ENCODE peak calls at places on chromosomes 4 and X, in eight cellular contexts. One of them, this sample, is unnamed.

GRCh38 chrX:68681443-68681941 is 34.0 kb downstream of the STARD8 start:
- DNase-seq in stomach: no peak
- DNase-seq in tibial artery: no peak
- DNase-seq in LoVo: no peak
- DNase-seq in stimulated activated naive CD8-positive, alpha-beta T cell treated with anti-CD3 and anti-CD28 coated beads, Interleukin-15, Interleukin-2, amounts not matched to agents 100 U/mL and 50 U/mL, for 24 hours: peak; percentile 7
- DNase-seq in HEK293T: no peak
- DNase-seq in NCI-H2081: no peak
- DNase-seq in GM03348: peak; percentile 12
- DNase-seq in this sample: no peak

GRCh38 chr4:169120624-169121023 is 110.6 kb upstream of the CBR4 start:
- DNase-seq in stomach: no peak
- DNase-seq in tibial artery: no peak
- DNase-seq in LoVo: no peak
- DNase-seq in stimulated activated naive CD8-positive, alpha-beta T cell treated with anti-CD3 and anti-CD28 coated beads, Interleukin-15, Interleukin-2, amounts not matched to agents 100 U/mL and 50 U/mL, for 24 hours: no peak
- DNase-seq in HEK293T: no peak
- DNase-seq in NCI-H2081: no peak
- DNase-seq in GM03348: no peak
- DNase-seq in this sample: no peak

GRCh38 chrX:2692221-2693122 is 1.4 kb downstream of the CD99 start:
- DNase-seq in stomach: peak; percentile 44
- DNase-seq in tibial artery: peak; percentile 77
- DNase-seq in LoVo: no peak
- DNase-seq in stimulated activated naive CD8-positive, alpha-beta T cell treated with anti-CD3 and anti-CD28 coated beads, Interleukin-15, Interleukin-2, amounts not matched to agents 100 U/mL and 50 U/mL, for 24 hours: peak; percentile 37
- DNase-seq in HEK293T: no peak
- DNase-seq in NCI-H2081: no peak
- DNase-seq in GM03348: peak; percentile 59
- DNase-seq in this sample: no peak

GRCh38 chrX:7788334-7788733 is 54.6 kb upstream of the VCX start:
- DNase-seq in stomach: no peak
- DNase-seq in tibial artery: no peak
- DNase-seq in LoVo: no peak
- DNase-seq in stimulated activated naive CD8-positive, alpha-beta T cell treated with anti-CD3 and anti-CD28 coated beads, Interleukin-15, Interleukin-2, amounts not matched to agents 100 U/mL and 50 U/mL, for 24 hours: no peak
- DNase-seq in HEK293T: no peak
- DNase-seq in NCI-H2081: no peak
- DNase-seq in GM03348: no peak
- DNase-seq in this sample: no peak

GRCh38 chrX:139560221-139560620 is 29.7 kb downstream of the F9 start:
- DNase-seq in stomach: no peak
- DNase-seq in tibial artery: no peak
- DNase-seq in LoVo: no peak
- DNase-seq in stimulated activated naive CD8-positive, alpha-beta T cell treated with anti-CD3 and anti-CD28 coated beads, Interleukin-15, Interleukin-2, amounts not matched to agents 100 U/mL and 50 U/mL, for 24 hours: no peak
- DNase-seq in HEK293T: no peak
- DNase-seq in NCI-H2081: no peak
- DNase-seq in GM03348: peak; percentile 18
- DNase-seq in this sample: no peak

GRCh38 chrX:31333181-31333831 is 261.5 kb upstream of the FTHL17 start:
- DNase-seq in stomach: no peak
- DNase-seq in tibial artery: no peak
- DNase-seq in LoVo: no peak
- DNase-seq in stimulated activated naive CD8-positive, alpha-beta T cell treated with anti-CD3 and anti-CD28 coated beads, Interleukin-15, Interleukin-2, amounts not matched to agents 100 U/mL and 50 U/mL, for 24 hours: no peak
- DNase-seq in HEK293T: no peak
- DNase-seq in NCI-H2081: no peak
- DNase-seq in GM03348: peak; percentile 44
- DNase-seq in this sample: no peak

GRCh38 chr4:53450773-53451172 is 73.3 kb downstream of the FIP1L1 start:
- DNase-seq in stomach: no peak
- DNase-seq in tibial artery: no peak
- DNase-seq in LoVo: no peak
- DNase-seq in stimulated activated naive CD8-positive, alpha-beta T cell treated with anti-CD3 and anti-CD28 coated beads, Interleukin-15, Interleukin-2, amounts not matched to agents 100 U/mL and 50 U/mL, for 24 hours: no peak
- DNase-seq in HEK293T: no peak
- DNase-seq in NCI-H2081: no peak
- DNase-seq in GM03348: no peak
- DNase-seq in this sample: no peak

GRCh38 chr4:132865922-132866321 is 283.2 kb upstream of the PCDH10 start:
- DNase-seq in stomach: no peak
- DNase-seq in tibial artery: no peak
- DNase-seq in LoVo: no peak
- DNase-seq in stimulated activated naive CD8-positive, alpha-beta T cell treated with anti-CD3 and anti-CD28 coated beads, Interleukin-15, Interleukin-2, amounts not matched to agents 100 U/mL and 50 U/mL, for 24 hours: no peak
- DNase-seq in HEK293T: no peak
- DNase-seq in NCI-H2081: no peak
- DNase-seq in GM03348: no peak
- DNase-seq in this sample: no peak

GRCh38 chrX:7943600-7944245 is 16.5 kb upstream of the PNPLA4 start:
- DNase-seq in stomach: peak; percentile 39
- DNase-seq in tibial artery: no peak
- DNase-seq in LoVo: no peak
- DNase-seq in stimulated activated naive CD8-positive, alpha-beta T cell treated with anti-CD3 and anti-CD28 coated beads, Interleukin-15, Interleukin-2, amounts not matched to agents 100 U/mL and 50 U/mL, for 24 hours: no peak
- DNase-seq in HEK293T: no peak
- DNase-seq in NCI-H2081: no peak
- DNase-seq in GM03348: no peak
- DNase-seq in this sample: no peak

GRCh38 chr4:161320377-161320776 is 843.4 kb downstream of the FSTL5 start:
- DNase-seq in stomach: no peak
- DNase-seq in tibial artery: no peak
- DNase-seq in LoVo: peak; percentile 42
- DNase-seq in stimulated activated naive CD8-positive, alpha-beta T cell treated with anti-CD3 and anti-CD28 coated beads, Interleukin-15, Interleukin-2, amounts not matched to agents 100 U/mL and 50 U/mL, for 24 hours: no peak
- DNase-seq in HEK293T: peak; percentile 33
- DNase-seq in NCI-H2081: peak; percentile 30
- DNase-seq in GM03348: no peak
- DNase-seq in this sample: peak; percentile 18

GRCh38 chr4:128393111-128393704 is 105.6 kb upstream of the PGRMC2 start:
- DNase-seq in stomach: no peak
- DNase-seq in tibial artery: no peak
- DNase-seq in LoVo: no peak
- DNase-seq in stimulated activated naive CD8-positive, alpha-beta T cell treated with anti-CD3 and anti-CD28 coated beads, Interleukin-15, Interleukin-2, amounts not matched to agents 100 U/mL and 50 U/mL, for 24 hours: no peak
- DNase-seq in HEK293T: peak; percentile 61
- DNase-seq in NCI-H2081: peak; percentile 25
- DNase-seq in GM03348: peak; percentile 34
- DNase-seq in this sample: no peak

GRCh38 chrX:106415276-106415895 is 196.4 kb upstream of the RADX start:
- DNase-seq in stomach: no peak
- DNase-seq in tibial artery: no peak
- DNase-seq in LoVo: peak; percentile 27
- DNase-seq in stimulated activated naive CD8-positive, alpha-beta T cell treated with anti-CD3 and anti-CD28 coated beads, Interleukin-15, Interleukin-2, amounts not matched to agents 100 U/mL and 50 U/mL, for 24 hours: no peak
- DNase-seq in HEK293T: peak; percentile 60
- DNase-seq in NCI-H2081: peak; percentile 55
- DNase-seq in GM03348: peak; percentile 27
- DNase-seq in this sample: no peak

GRCh38 chrX:153459976-153460375 is 10.4 kb downstream of the HAUS7 start:
- DNase-seq in stomach: no peak
- DNase-seq in tibial artery: no peak
- DNase-seq in LoVo: no peak
- DNase-seq in stimulated activated naive CD8-positive, alpha-beta T cell treated with anti-CD3 and anti-CD28 coated beads, Interleukin-15, Interleukin-2, amounts not matched to agents 100 U/mL and 50 U/mL, for 24 hours: no peak
- DNase-seq in HEK293T: no peak
- DNase-seq in NCI-H2081: no peak
- DNase-seq in GM03348: peak; percentile 60
- DNase-seq in this sample: no peak

GRCh38 chrX:12901486-12901885 is 4.9 kb upstream of the TLR8 start:
- DNase-seq in stomach: peak; percentile 73
- DNase-seq in tibial artery: no peak
- DNase-seq in LoVo: peak; percentile 34
- DNase-seq in stimulated activated naive CD8-positive, alpha-beta T cell treated with anti-CD3 and anti-CD28 coated beads, Interleukin-15, Interleukin-2, amounts not matched to agents 100 U/mL and 50 U/mL, for 24 hours: peak; percentile 73
- DNase-seq in HEK293T: peak; percentile 73
- DNase-seq in NCI-H2081: peak; percentile 51
- DNase-seq in GM03348: peak; percentile 61
- DNase-seq in this sample: peak; percentile 62

GRCh38 chrX:122866527-122866926 is 317.6 kb upstream of the GRIA3 start:
- DNase-seq in stomach: no peak
- DNase-seq in tibial artery: no peak
- DNase-seq in LoVo: no peak
- DNase-seq in stimulated activated naive CD8-positive, alpha-beta T cell treated with anti-CD3 and anti-CD28 coated beads, Interleukin-15, Interleukin-2, amounts not matched to agents 100 U/mL and 50 U/mL, for 24 hours: no peak
- DNase-seq in HEK293T: no peak
- DNase-seq in NCI-H2081: no peak
- DNase-seq in GM03348: peak; percentile 42
- DNase-seq in this sample: no peak

GRCh38 chrX:38806875-38807601 is 5.8 kb downstream of the MID1IP1 start:
- DNase-seq in stomach: no peak
- DNase-seq in tibial artery: no peak
- DNase-seq in LoVo: peak; percentile 33
- DNase-seq in stimulated activated naive CD8-positive, alpha-beta T cell treated with anti-CD3 and anti-CD28 coated beads, Interleukin-15, Interleukin-2, amounts not matched to agents 100 U/mL and 50 U/mL, for 24 hours: no peak
- DNase-seq in HEK293T: no peak
- DNase-seq in NCI-H2081: no peak
- DNase-seq in GM03348: no peak
- DNase-seq in this sample: no peak

GRCh38 chr4:4386296-4386735 is 586 bp upstream of the NSG1 start:
- DNase-seq in stomach: no peak
- DNase-seq in tibial artery: no peak
- DNase-seq in LoVo: no peak
- DNase-seq in stimulated activated naive CD8-positive, alpha-beta T cell treated with anti-CD3 and anti-CD28 coated beads, Interleukin-15, Interleukin-2, amounts not matched to agents 100 U/mL and 50 U/mL, for 24 hours: peak; percentile 45
- DNase-seq in HEK293T: peak; percentile 46
- DNase-seq in NCI-H2081: no peak
- DNase-seq in GM03348: no peak
- DNase-seq in this sample: peak; percentile 60

GRCh38 chrX:17032351-17032750 is 85.9 kb downstream of the REPS2 start:
- DNase-seq in stomach: peak; percentile 54
- DNase-seq in tibial artery: peak; percentile 68
- DNase-seq in LoVo: peak; percentile 22
- DNase-seq in stimulated activated naive CD8-positive, alpha-beta T cell treated with anti-CD3 and anti-CD28 coated beads, Interleukin-15, Interleukin-2, amounts not matched to agents 100 U/mL and 50 U/mL, for 24 hours: no peak
- DNase-seq in HEK293T: no peak
- DNase-seq in NCI-H2081: no peak
- DNase-seq in GM03348: no peak
- DNase-seq in this sample: no peak

GRCh38 chrX:23786268-23786815 is 3.4 kb downstream of the SAT1 start:
- DNase-seq in stomach: no peak
- DNase-seq in tibial artery: no peak
- DNase-seq in LoVo: no peak
- DNase-seq in stimulated activated naive CD8-positive, alpha-beta T cell treated with anti-CD3 and anti-CD28 coated beads, Interleukin-15, Interleukin-2, amounts not matched to agents 100 U/mL and 50 U/mL, for 24 hours: no peak
- DNase-seq in HEK293T: no peak
- DNase-seq in NCI-H2081: no peak
- DNase-seq in GM03348: no peak
- DNase-seq in this sample: no peak

GRCh38 chrX:49230500-49231232 is 2.5 kb downstream of the CACNA1F start:
- DNase-seq in stomach: peak; percentile 79
- DNase-seq in tibial artery: peak; percentile 68
- DNase-seq in LoVo: peak; percentile 58
- DNase-seq in stimulated activated naive CD8-positive, alpha-beta T cell treated with anti-CD3 and anti-CD28 coated beads, Interleukin-15, Interleukin-2, amounts not matched to agents 100 U/mL and 50 U/mL, for 24 hours: peak; percentile 78
- DNase-seq in HEK293T: no peak
- DNase-seq in NCI-H2081: no peak
- DNase-seq in GM03348: peak; percentile 30
- DNase-seq in this sample: peak; percentile 74

GRCh38 chr4:83108101-83108861 is 6.2 kb downstream of the PLAC8 start:
- DNase-seq in stomach: no peak
- DNase-seq in tibial artery: no peak
- DNase-seq in LoVo: no peak
- DNase-seq in stimulated activated naive CD8-positive, alpha-beta T cell treated with anti-CD3 and anti-CD28 coated beads, Interleukin-15, Interleukin-2, amounts not matched to agents 100 U/mL and 50 U/mL, for 24 hours: peak; percentile 46
- DNase-seq in HEK293T: no peak
- DNase-seq in NCI-H2081: no peak
- DNase-seq in GM03348: no peak
- DNase-seq in this sample: no peak

GRCh38 chr4:119559044-119559647 is 69.5 kb downstream of the PDE5A start:
- DNase-seq in stomach: no peak
- DNase-seq in tibial artery: no peak
- DNase-seq in LoVo: peak; percentile 58
- DNase-seq in stimulated activated naive CD8-positive, alpha-beta T cell treated with anti-CD3 and anti-CD28 coated beads, Interleukin-15, Interleukin-2, amounts not matched to agents 100 U/mL and 50 U/mL, for 24 hours: no peak
- DNase-seq in HEK293T: peak; percentile 20
- DNase-seq in NCI-H2081: peak; percentile 0
- DNase-seq in GM03348: peak; percentile 69
- DNase-seq in this sample: no peak